ENCODE peak calls at places on chromosomes 3 and 15, in eight cellular contexts. One of them, this sample, is unnamed.

GRCh38 chr3:187888658-187889057 is 143.4 kb upstream of the BCL6 start:
- DNase-seq in fibroblast of lung: no peak
- DNase-seq in neuronal stem cell: no peak
- DNase-seq in SJSA1: no peak
- DNase-seq in PC-9: no peak
- DNase-seq in transverse colon: no peak
- DNase-seq in psoas muscle: no peak
- DNase-seq in CD8-positive, alpha-beta T cell: no peak
- DNase-seq in this sample: no peak

GRCh38 chr15:96345560-96346389 is 15.3 kb downstream of the NR2F2 start:
- DNase-seq in psoas muscle: peak
- DNase-seq in neuronal stem cell: no peak
- DNase-seq in PC-9: no peak
- DNase-seq in CD8-positive, alpha-beta T cell: no peak
- DNase-seq in fibroblast of lung: peak
- DNase-seq in transverse colon: no peak
- DNase-seq in SJSA1: peak
- DNase-seq in this sample: no peak

GRCh38 chr3:49523756-49524747 is 30.2 kb upstream of the BSN start:
- DNase-seq in transverse colon: no peak
- DNase-seq in SJSA1: no peak
- DNase-seq in CD8-positive, alpha-beta T cell: no peak
- DNase-seq in psoas muscle: no peak
- DNase-seq in neuronal stem cell: no peak
- DNase-seq in fibroblast of lung: no peak
- DNase-seq in PC-9: no peak
- DNase-seq in this sample: no peak

GRCh38 chr3:30596161-30596560 is 10.2 kb upstream of the TGFBR2 start:
- DNase-seq in fibroblast of lung: no peak
- DNase-seq in psoas muscle: no peak
- DNase-seq in CD8-positive, alpha-beta T cell: no peak
- DNase-seq in transverse colon: no peak
- DNase-seq in SJSA1: no peak
- DNase-seq in neuronal stem cell: no peak
- DNase-seq in PC-9: no peak
- DNase-seq in this sample: no peak

GRCh38 chr15:92938387-92938786 is 38.3 kb downstream of the CHD2 start:
- DNase-seq in SJSA1: no peak
- DNase-seq in CD8-positive, alpha-beta T cell: no peak
- DNase-seq in fibroblast of lung: no peak
- DNase-seq in PC-9: no peak
- DNase-seq in neuronal stem cell: no peak
- DNase-seq in psoas muscle: no peak
- DNase-seq in transverse colon: no peak
- DNase-seq in this sample: no peak

GRCh38 chr15:77457619-77458265 is 37.1 kb downstream of the HMG20A start:
- DNase-seq in psoas muscle: no peak
- DNase-seq in neuronal stem cell: no peak
- DNase-seq in fibroblast of lung: peak
- DNase-seq in transverse colon: no peak
- DNase-seq in CD8-positive, alpha-beta T cell: no peak
- DNase-seq in SJSA1: peak
- DNase-seq in PC-9: no peak
- DNase-seq in this sample: no peak

GRCh38 chr3:134353171-134353825 is 20.9 kb downstream of the AMOTL2 start:
- DNase-seq in psoas muscle: peak
- DNase-seq in SJSA1: no peak
- DNase-seq in fibroblast of lung: no peak
- DNase-seq in neuronal stem cell: no peak
- DNase-seq in CD8-positive, alpha-beta T cell: no peak
- DNase-seq in transverse colon: no peak
- DNase-seq in PC-9: no peak
- DNase-seq in this sample: no peak

GRCh38 chr3:190586631-190587000 is 72.7 kb downstream of the IL1RAP start:
- DNase-seq in fibroblast of lung: peak
- DNase-seq in transverse colon: no peak
- DNase-seq in CD8-positive, alpha-beta T cell: no peak
- DNase-seq in neuronal stem cell: no peak
- DNase-seq in SJSA1: peak
- DNase-seq in PC-9: peak
- DNase-seq in psoas muscle: no peak
- DNase-seq in this sample: no peak

GRCh38 chr15:67826717-67827560 is 1.6 kb downstream of the SKOR1 start:
- DNase-seq in CD8-positive, alpha-beta T cell: no peak
- DNase-seq in fibroblast of lung: no peak
- DNase-seq in PC-9: no peak
- DNase-seq in psoas muscle: peak
- DNase-seq in neuronal stem cell: no peak
- DNase-seq in SJSA1: no peak
- DNase-seq in transverse colon: no peak
- DNase-seq in this sample: no peak

GRCh38 chr3:116181159-116181558 is 264.1 kb downstream of the LSAMP start:
- DNase-seq in SJSA1: no peak
- DNase-seq in neuronal stem cell: no peak
- DNase-seq in psoas muscle: no peak
- DNase-seq in fibroblast of lung: no peak
- DNase-seq in PC-9: no peak
- DNase-seq in CD8-positive, alpha-beta T cell: no peak
- DNase-seq in transverse colon: no peak
- DNase-seq in this sample: no peak

GRCh38 chr3:161474691-161475090 is 21.9 kb upstream of the OTOL1 start:
- DNase-seq in CD8-positive, alpha-beta T cell: no peak
- DNase-seq in fibroblast of lung: no peak
- DNase-seq in neuronal stem cell: no peak
- DNase-seq in PC-9: no peak
- DNase-seq in psoas muscle: no peak
- DNase-seq in SJSA1: no peak
- DNase-seq in transverse colon: no peak
- DNase-seq in this sample: no peak

GRCh38 chr15:60840703-60841411 is 361.9 kb upstream of the ICE2 start:
- DNase-seq in CD8-positive, alpha-beta T cell: peak
- DNase-seq in transverse colon: no peak
- DNase-seq in fibroblast of lung: no peak
- DNase-seq in psoas muscle: no peak
- DNase-seq in SJSA1: no peak
- DNase-seq in neuronal stem cell: no peak
- DNase-seq in PC-9: no peak
- DNase-seq in this sample: peak

GRCh38 chr3:106957021-106957420 is 420.2 kb upstream of the CCDC54 start:
- DNase-seq in fibroblast of lung: peak
- DNase-seq in CD8-positive, alpha-beta T cell: no peak
- DNase-seq in PC-9: no peak
- DNase-seq in neuronal stem cell: no peak
- DNase-seq in transverse colon: no peak
- DNase-seq in SJSA1: no peak
- DNase-seq in psoas muscle: no peak
- DNase-seq in this sample: no peak

GRCh38 chr3:64022451-64023186 is 675 bp downstream of the PSMD6 start:
- DNase-seq in neuronal stem cell: no peak
- DNase-seq in transverse colon: no peak
- DNase-seq in CD8-positive, alpha-beta T cell: no peak
- DNase-seq in psoas muscle: peak
- DNase-seq in SJSA1: no peak
- DNase-seq in fibroblast of lung: no peak
- DNase-seq in PC-9: no peak
- DNase-seq in this sample: no peak

GRCh38 chr3:112976953-112977352 is 2.0 kb upstream of the CD200R1 start:
- DNase-seq in CD8-positive, alpha-beta T cell: no peak
- DNase-seq in PC-9: no peak
- DNase-seq in neuronal stem cell: no peak
- DNase-seq in SJSA1: no peak
- DNase-seq in fibroblast of lung: no peak
- DNase-seq in transverse colon: no peak
- DNase-seq in psoas muscle: no peak
- DNase-seq in this sample: no peak

GRCh38 chr15:75107509-75107904 is 84.1 kb downstream of the PPCDC start:
- DNase-seq in fibroblast of lung: no peak
- DNase-seq in psoas muscle: no peak
- DNase-seq in CD8-positive, alpha-beta T cell: no peak
- DNase-seq in neuronal stem cell: no peak
- DNase-seq in PC-9: no peak
- DNase-seq in SJSA1: no peak
- DNase-seq in transverse colon: no peak
- DNase-seq in this sample: no peak

GRCh38 chr3:132317229-132317948 is at the start of gene ACP3:
- DNase-seq in psoas muscle: no peak
- DNase-seq in PC-9: peak
- DNase-seq in SJSA1: peak
- DNase-seq in fibroblast of lung: peak
- DNase-seq in CD8-positive, alpha-beta T cell: no peak
- DNase-seq in neuronal stem cell: no peak
- DNase-seq in transverse colon: peak
- DNase-seq in this sample: no peak

GRCh38 chr15:43095243-43095642 is 10.6 kb downstream of the UBR1 start:
- DNase-seq in fibroblast of lung: peak
- DNase-seq in psoas muscle: no peak
- DNase-seq in neuronal stem cell: no peak
- DNase-seq in transverse colon: no peak
- DNase-seq in SJSA1: no peak
- DNase-seq in PC-9: no peak
- DNase-seq in CD8-positive, alpha-beta T cell: no peak
- DNase-seq in this sample: no peak

GRCh38 chr3:117278424-117279190 is 569.0 kb downstream of the TUSC7 start:
- DNase-seq in psoas muscle: no peak
- DNase-seq in neuronal stem cell: no peak
- DNase-seq in transverse colon: peak
- DNase-seq in fibroblast of lung: peak
- DNase-seq in PC-9: no peak
- DNase-seq in SJSA1: peak
- DNase-seq in CD8-positive, alpha-beta T cell: no peak
- DNase-seq in this sample: no peak

GRCh38 chr15:40010681-40011080 is 28.3 kb downstream of the SRP14 start:
- DNase-seq in CD8-positive, alpha-beta T cell: no peak
- DNase-seq in fibroblast of lung: peak
- DNase-seq in neuronal stem cell: no peak
- DNase-seq in PC-9: no peak
- DNase-seq in SJSA1: no peak
- DNase-seq in transverse colon: no peak
- DNase-seq in psoas muscle: peak
- DNase-seq in this sample: no peak

GRCh38 chr3:99640214-99640851 is 1.9 kb downstream of the COL8A1 start:
- DNase-seq in transverse colon: no peak
- DNase-seq in SJSA1: no peak
- DNase-seq in neuronal stem cell: no peak
- DNase-seq in CD8-positive, alpha-beta T cell: no peak
- DNase-seq in psoas muscle: no peak
- DNase-seq in PC-9: no peak
- DNase-seq in fibroblast of lung: no peak
- DNase-seq in this sample: no peak
- H3K4me3 ChIP-seq in transverse colon: no peak
- H3K4me3 ChIP-seq in SJSA1: no peak
- H3K4me3 ChIP-seq in neuronal stem cell: no peak
- H3K4me3 ChIP-seq in CD8-positive, alpha-beta T cell: no peak
- H3K4me3 ChIP-seq in psoas muscle: no peak
- H3K4me3 ChIP-seq in PC-9: no peak
- H3K4me3 ChIP-seq in fibroblast of lung: peak
- H3K4me3 ChIP-seq in this sample: no peak

DNA sequence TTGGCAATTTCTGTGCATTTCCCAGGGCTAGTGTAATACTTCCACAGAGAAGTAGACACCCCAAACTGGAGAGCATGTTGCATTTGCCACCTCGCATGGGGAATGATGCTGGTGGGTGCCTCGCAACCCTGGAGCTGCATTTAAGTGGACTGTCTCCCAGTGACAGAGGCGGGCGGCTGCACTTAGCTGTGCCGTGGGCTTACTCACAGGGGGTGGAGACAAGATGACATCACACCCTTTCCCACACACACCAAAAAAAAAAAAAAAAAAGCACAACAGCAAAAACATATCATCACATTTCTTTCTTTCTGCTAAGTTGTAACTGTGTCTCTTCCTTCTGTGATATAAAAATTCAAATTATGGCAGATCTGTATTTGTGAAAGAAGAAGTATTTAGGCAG is at the start of gene ABI3BP:
- DNase-seq in CD8-positive, alpha-beta T cell: no peak
- DNase-seq in psoas muscle: peak
- DNase-seq in PC-9: no peak
- DNase-seq in transverse colon: peak
- DNase-seq in neuronal stem cell: no peak
- DNase-seq in fibroblast of lung: peak
- DNase-seq in SJSA1: peak
- DNase-seq in this sample: no peak
- H3K27ac ChIP-seq in CD8-positive, alpha-beta T cell: no peak
- H3K27ac ChIP-seq in psoas muscle: peak
- H3K27ac ChIP-seq in PC-9: no peak
- H3K27ac ChIP-seq in transverse colon: peak
- H3K27ac ChIP-seq in neuronal stem cell: no peak
- H3K27ac ChIP-seq in fibroblast of lung: peak
- H3K27ac ChIP-seq in SJSA1: no peak
- H3K27ac ChIP-seq in this sample: no peak

GRCh38 chr3:22373182-22373581 is 622.2 kb upstream of the ZNF385D start:
- DNase-seq in fibroblast of lung: no peak
- DNase-seq in CD8-positive, alpha-beta T cell: no peak
- DNase-seq in psoas muscle: no peak
- DNase-seq in transverse colon: no peak
- DNase-seq in PC-9: no peak
- DNase-seq in SJSA1: no peak
- DNase-seq in neuronal stem cell: no peak
- DNase-seq in this sample: no peak

GRCh38 chr3:22372292-22372949 is 621.4 kb upstream of the ZNF385D start:
- DNase-seq in PC-9: no peak
- DNase-seq in transverse colon: no peak
- DNase-seq in CD8-positive, alpha-beta T cell: no peak
- DNase-seq in psoas muscle: peak
- DNase-seq in fibroblast of lung: no peak
- DNase-seq in SJSA1: no peak
- DNase-seq in neuronal stem cell: peak
- DNase-seq in this sample: no peak

GRCh38 chr3:22373827-22374226 is 622.8 kb upstream of the ZNF385D start:
- DNase-seq in neuronal stem cell: no peak
- DNase-seq in CD8-positive, alpha-beta T cell: no peak
- DNase-seq in fibroblast of lung: no peak
- DNase-seq in transverse colon: no peak
- DNase-seq in PC-9: no peak
- DNase-seq in psoas muscle: no peak
- DNase-seq in SJSA1: no peak
- DNase-seq in this sample: no peak

GRCh38 chr3:22371036-22371435 is 620.0 kb upstream of the ZNF385D start:
- DNase-seq in neuronal stem cell: no peak
- DNase-seq in PC-9: no peak
- DNase-seq in fibroblast of lung: no peak
- DNase-seq in transverse colon: no peak
- DNase-seq in CD8-positive, alpha-beta T cell: no peak
- DNase-seq in psoas muscle: no peak
- DNase-seq in SJSA1: no peak
- DNase-seq in this sample: no peak

GRCh38 chr3:22371592-22372291 is 620.7 kb upstream of the ZNF385D start:
- DNase-seq in CD8-positive, alpha-beta T cell: no peak
- DNase-seq in fibroblast of lung: no peak
- DNase-seq in SJSA1: no peak
- DNase-seq in transverse colon: no peak
- DNase-seq in psoas muscle: peak
- DNase-seq in PC-9: no peak
- DNase-seq in neuronal stem cell: peak
- DNase-seq in this sample: no peak
- H3K4me3 ChIP-seq in CD8-positive, alpha-beta T cell: no peak
- H3K4me3 ChIP-seq in fibroblast of lung: peak
- H3K4me3 ChIP-seq in SJSA1: no peak
- H3K4me3 ChIP-seq in transverse colon: no peak
- H3K4me3 ChIP-seq in psoas muscle: peak
- H3K4me3 ChIP-seq in PC-9: no peak
- H3K4me3 ChIP-seq in neuronal stem cell: peak
- H3K4me3 ChIP-seq in this sample: no peak

GRCh38 chr15:64029111-64029510 is 17.2 kb downstream of the DAPK2 start:
- DNase-seq in PC-9: no peak
- DNase-seq in psoas muscle: no peak
- DNase-seq in CD8-positive, alpha-beta T cell: no peak
- DNase-seq in neuronal stem cell: no peak
- DNase-seq in fibroblast of lung: no peak
- DNase-seq in transverse colon: no peak
- DNase-seq in SJSA1: no peak
- DNase-seq in this sample: no peak
- H3K27ac ChIP-seq in PC-9: no peak
- H3K27ac ChIP-seq in psoas muscle: no peak
- H3K27ac ChIP-seq in CD8-positive, alpha-beta T cell: no peak
- H3K27ac ChIP-seq in neuronal stem cell: no peak
- H3K27ac ChIP-seq in fibroblast of lung: no peak
- H3K27ac ChIP-seq in transverse colon: no peak
- H3K27ac ChIP-seq in SJSA1: no peak
- H3K27ac ChIP-seq in this sample: no peak